ENCODE peak calls at places on chromosome 9, in seven cellular contexts. L, J, C, V, B, S and W are unnamed samples. For H3K4me1, the result is how much of the 10 kb centered on the place peaks cover.

GRCh38 chr9:745761-746414 is 95.6 kb upstream of the DMRT1 start:
- DNase-seq in L (no peak), J (no peak), C (no peak), V (no peak), B (no peak), S (no peak), W (no peak)

GRCh38 chr9:18707078-18707477 is 233.1 kb downstream of the ADAMTSL1 start:
- DNase-seq in L (no peak), J (no peak), C (no peak), V (no peak), B (no peak), S (no peak), W (peak)

GRCh38 chr9:111891910-111892499 is 4.6 kb upstream of the UGCG start:
- DNase-seq in L (peak), J (no peak), C (no peak), V (no peak), B (peak), S (no peak), W (no peak)

GRCh38 chr9:130242270-130243014 is 23.1 kb upstream of the HMCN2 start:
- DNase-seq in L (no peak), J (peak), C (no peak), V (no peak), B (no peak), S (no peak), W (no peak)

GRCh38 chr9:107862329-107862728 is 372.8 kb upstream of the KLF4 start:
- DNase-seq in L (no peak), J (no peak), C (no peak), V (no peak), B (no peak), S (no peak), W (no peak)

GRCh38 chr9:69455311-69455710 is 130.3 kb downstream of the ENTREP1 start:
- DNase-seq in L (no peak), J (no peak), C (no peak), V (no peak), B (no peak), S (no peak), W (no peak)

GRCh38 chr9:124708633-124709032 is 62.5 kb downstream of the NR6A1 start:
- DNase-seq in L (no peak), J (no peak), C (no peak), V (no peak), B (peak), S (no peak), W (peak)

GRCh38 chr9:94681508-94681907 is 42.2 kb upstream of the FBP1 start:
- DNase-seq in L (peak), J (peak), C (peak), V (peak), B (peak), S (peak), W (peak)

GRCh38 chr9:2159521-2160417 is 144.6 kb downstream of the SMARCA2 start:
- DNase-seq in L (no peak), J (no peak), C (no peak), V (no peak), B (peak), S (no peak), W (no peak)

GRCh38 chr9:101530076-101530711 is 3.5 kb upstream of the RNF20 start:
- DNase-seq in L (peak), J (no peak), C (peak), V (peak), B (peak), S (no peak), W (peak)

GRCh38 chr9:121449786-121450185 is 49.9 kb downstream of the GGTA1 start:
- DNase-seq in L (no peak), J (no peak), C (no peak), V (no peak), B (no peak), S (no peak), W (no peak)

GRCh38 chr9:68585034-68585761 is 44.5 kb upstream of the TMEM252 start:
- DNase-seq in L (no peak), J (no peak), C (no peak), V (no peak), B (no peak), S (no peak), W (no peak)

GRCh38 chr9:102550266-102550665 is 444.9 kb upstream of the CYLC2 start:
- DNase-seq in L (no peak), J (no peak), C (no peak), V (no peak), B (no peak), S (no peak), W (no peak)

GRCh38 chr9:108093773-108094675 is 604.5 kb upstream of the KLF4 start:
- DNase-seq in L (no peak), J (no peak), C (no peak), V (no peak), B (peak), S (no peak), W (no peak)

GRCh38 chr9:75001719-75002421 is 26.2 kb downstream of the CARNMT1 start:
- DNase-seq in L (peak), J (no peak), C (peak), V (no peak), B (peak), S (no peak), W (peak)

DNA sequence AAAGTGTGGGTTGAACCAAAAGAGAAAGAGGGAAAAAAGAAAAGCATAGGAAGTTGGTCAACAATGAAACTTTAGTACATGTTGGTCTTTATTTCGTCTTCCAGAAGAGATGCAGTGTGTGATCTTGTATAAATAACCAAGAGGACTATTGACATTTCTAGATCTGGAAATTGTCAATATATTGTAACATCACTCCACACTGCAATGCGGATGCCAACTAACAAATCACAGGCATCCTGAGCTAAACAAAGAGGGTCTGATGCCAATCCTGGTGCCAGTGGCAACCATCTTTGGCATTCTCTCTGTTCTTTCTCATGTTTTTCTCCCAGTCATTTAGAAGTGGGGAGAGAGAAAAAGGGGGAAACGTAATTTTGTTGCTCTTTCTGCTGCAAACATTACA is 9.7 kb downstream of the NFIB start:
- DNase-seq in L (no peak), J (no peak), C (no peak), V (no peak), B (no peak), S (no peak), W (no peak)
- H3K4me1 ChIP-seq in L (under half), J (under half), C (under half), V (half or more), B (under half), S (half or more), W (under half)

DNA sequence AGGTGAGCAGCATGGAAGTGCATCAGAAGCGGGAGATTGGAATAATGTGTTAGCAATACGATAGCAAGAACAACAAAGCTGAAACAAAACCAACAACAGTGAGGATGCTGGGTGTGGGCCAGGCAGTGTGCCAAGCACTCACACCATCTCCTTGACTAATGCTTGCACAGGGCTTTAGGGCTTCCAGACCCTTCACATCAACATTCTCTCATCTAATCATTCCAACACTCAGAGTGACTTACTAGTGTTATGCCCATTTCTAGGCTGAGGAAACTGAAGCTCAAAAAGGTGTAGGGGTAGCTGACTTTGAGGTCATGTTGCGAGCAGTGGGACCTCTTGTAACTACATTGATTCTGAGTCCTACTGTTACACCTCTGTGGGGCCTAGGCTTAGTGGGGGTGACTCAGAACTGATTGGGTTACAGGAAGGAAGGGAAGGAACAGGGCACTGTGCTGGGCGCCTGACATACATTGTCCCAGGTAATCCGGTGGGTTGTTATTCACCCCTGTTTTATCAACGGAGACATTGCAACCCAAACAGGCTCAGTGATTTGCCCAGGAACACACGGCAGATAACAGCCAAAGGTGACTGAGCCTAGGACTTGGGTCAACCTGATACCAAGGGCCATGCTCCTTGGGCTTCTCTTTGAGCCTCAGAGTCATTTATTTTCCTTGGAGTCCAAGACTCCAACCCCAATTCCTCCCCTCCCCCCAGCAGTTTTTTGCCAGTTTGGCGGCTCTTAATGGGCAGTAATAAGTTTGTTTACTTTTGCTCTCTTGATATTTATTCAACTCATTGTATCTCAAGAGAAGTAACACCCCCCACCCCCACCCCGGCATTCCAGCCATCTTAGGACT is 9.5 kb downstream of the ANGPTL2 start:
- DNase-seq in L (no peak), J (no peak), C (no peak), V (no peak), B (peak), S (no peak), W (no peak)
- H3K4me1 ChIP-seq in L (under half), J (under half), C (under half), V (half or more), B (under half), S (half or more), W (under half)

GRCh38 chr9:22255337-22255736 is 191.3 kb upstream of the DMRTA1 start:
- DNase-seq in L (no peak), J (no peak), C (no peak), V (no peak), B (no peak), S (no peak), W (no peak)
- H3K4me1 ChIP-seq in L (under half), J (under half), C (under half), V (under half), B (under half), S (under half), W (under half)

DNA sequence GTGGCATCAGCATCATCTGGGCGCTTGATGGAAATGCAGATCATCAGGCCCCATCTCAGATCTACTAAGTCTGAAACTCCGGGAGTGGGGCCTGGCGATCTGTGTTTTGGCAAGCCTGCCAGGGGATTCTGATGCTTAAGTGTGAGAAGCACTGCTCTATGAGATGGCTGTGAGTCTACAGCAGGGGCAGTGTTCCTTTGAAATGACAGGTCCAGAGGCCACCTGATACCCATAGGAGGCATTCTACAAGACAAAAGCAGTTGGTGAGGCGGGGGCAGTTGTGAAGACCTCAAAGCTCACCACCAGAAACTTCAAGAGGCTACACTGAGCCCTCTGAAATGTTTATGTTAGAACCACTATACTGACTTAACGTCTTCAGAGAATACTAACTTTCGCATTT is 86.9 kb upstream of the SPATA31D4 start:
- DNase-seq in L (no peak), J (no peak), C (no peak), V (no peak), B (no peak), S (no peak), W (no peak)
- H3K4me1 ChIP-seq in L (under half), J (under half), C (under half), V (under half), B (under half), S (under half), W (under half)

GRCh38 chr9:136714096-136714875 is 1.9 kb downstream of the DIPK1B start:
- DNase-seq in L (no peak), J (peak), C (no peak), V (peak), B (no peak), S (no peak), W (no peak)

GRCh38 chr9:136717399-136717798 is 5.0 kb downstream of the DIPK1B start:
- DNase-seq in L (no peak), J (no peak), C (no peak), V (no peak), B (no peak), S (no peak), W (no peak)

GRCh38 chr9:136713555-136713949 is 1.2 kb downstream of the DIPK1B start:
- DNase-seq in L (no peak), J (no peak), C (no peak), V (no peak), B (no peak), S (no peak), W (no peak)

GRCh38 chr9:136712690-136713554 is 550 bp downstream of the DIPK1B start:
- DNase-seq in L (no peak), J (peak), C (no peak), V (no peak), B (no peak), S (no peak), W (peak)

GRCh38 chr9:136714876-136715239 is 2.5 kb downstream of the DIPK1B start:
- DNase-seq in L (no peak), J (peak), C (no peak), V (no peak), B (no peak), S (no peak), W (no peak)
- H3K4me1 ChIP-seq in L (under half), J (under half), C (under half), V (half or more), B (under half), S (half or more), W (under half)

DNA sequence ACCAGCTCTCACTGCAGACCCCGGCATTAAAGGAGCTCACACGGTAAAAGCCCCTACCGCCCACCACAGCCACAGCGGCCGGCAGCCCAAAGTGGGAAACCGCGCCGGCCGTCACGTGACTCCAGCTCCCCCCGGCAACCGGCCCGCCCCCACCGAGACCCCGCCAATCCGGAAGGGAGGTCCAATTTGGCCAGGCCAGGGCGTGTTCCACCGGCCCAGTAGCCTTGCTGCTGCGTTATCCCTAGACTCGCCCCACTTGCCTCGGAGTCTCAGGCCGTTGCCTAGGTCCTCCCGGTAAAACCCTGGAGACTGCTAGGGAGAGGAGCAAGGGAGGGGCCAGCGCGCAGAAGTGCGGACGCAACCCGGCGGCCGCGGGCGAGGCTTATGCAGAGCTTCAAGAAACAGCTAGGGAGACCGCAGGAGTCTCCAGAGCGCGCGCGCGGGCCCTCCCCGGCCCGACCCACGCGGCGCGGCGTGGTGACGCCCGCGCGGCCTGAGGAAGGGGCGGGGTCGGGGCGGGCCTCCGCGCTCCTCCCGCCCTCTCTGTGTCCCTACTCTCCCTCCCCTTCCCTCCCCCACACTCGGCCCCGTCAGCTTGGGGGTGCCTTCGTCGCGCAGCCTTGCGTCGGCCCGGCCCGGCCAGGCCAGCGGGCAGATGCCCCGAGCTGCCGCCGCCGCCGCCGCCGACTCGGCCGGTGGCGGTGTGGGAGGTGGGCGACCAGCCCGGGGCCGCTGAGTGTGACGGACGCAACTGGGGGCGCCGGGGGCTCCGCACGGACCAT is at the start of gene RIC1:
- DNase-seq in L (peak), J (peak), C (peak), V (peak), B (peak), S (peak), W (peak)
- H3K4me1 ChIP-seq in L (under half), J (under half), C (under half), V (half or more), B (under half), S (half or more), W (under half)

DNA sequence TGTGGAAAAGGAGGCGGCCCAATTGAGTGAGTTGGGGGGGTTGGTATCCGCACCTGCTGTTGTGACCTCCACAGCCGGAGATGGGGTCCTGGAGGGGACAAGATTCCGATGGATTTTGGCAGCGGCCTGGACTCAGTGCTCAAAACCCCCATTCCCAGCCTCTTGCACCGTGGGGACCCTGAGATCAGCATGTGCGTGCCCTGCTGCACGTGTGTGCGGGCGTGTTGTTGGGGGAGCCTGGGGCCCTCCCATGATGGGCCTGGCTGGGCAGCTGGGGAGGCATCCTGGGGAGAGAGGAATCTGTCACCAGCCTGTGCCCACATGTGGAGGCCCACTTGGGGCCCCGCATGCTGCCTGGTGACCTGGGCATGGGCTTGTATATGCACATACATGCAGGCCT is 14.9 kb downstream of the CNTFR start:
- DNase-seq in L (no peak), J (no peak), C (no peak), V (no peak), B (no peak), S (no peak), W (no peak)
- H3K4me1 ChIP-seq in L (under half), J (under half), C (half or more), V (under half), B (under half), S (under half), W (under half)